ENCODE peak calls at places on chromosomes 11 and 22, in nine cellular contexts. One of them, this sample, is unnamed.
A peak's percentile ranks its signal among the peaks of the same experiment; 100 is the strongest.

GRCh38 chr22:46085831-46086576 is 64.3 kb upstream of the PPARA start:
- DNase-seq in occipital lobe: no peak
- DNase-seq in CD8-positive, alpha-beta T cell: no peak
- DNase-seq in NCI-H1694 treated with DMSO at 0.1 percent for 48 hours: no peak
- DNase-seq in ureter: peak; percentile 88
- DNase-seq in GM23248: peak; percentile 90
- DNase-seq in lower leg skin: peak; percentile 83
- DNase-seq in stimulated activated CD4-positive, alpha-beta T cell treated with anti-CD3 and anti-CD28 coated beads, Interleukin-1b, Interleukin-23, amount 100 ng/mL, for 1 hour: no peak
- DNase-seq in HEK293T: no peak
- DNase-seq in this sample: no peak

GRCh38 chr11:78149646-78150045 is 10.2 kb upstream of the ALG8 start:
- DNase-seq in stimulated activated CD4-positive, alpha-beta T cell treated with anti-CD3 and anti-CD28 coated beads, Interleukin-1b, Interleukin-23, amount 100 ng/mL, for 1 hour: no peak
- DNase-seq in ureter: no peak
- DNase-seq in HEK293T: no peak
- DNase-seq in occipital lobe: no peak
- DNase-seq in lower leg skin: no peak
- DNase-seq in NCI-H1694 treated with DMSO at 0.1 percent for 48 hours: no peak
- DNase-seq in CD8-positive, alpha-beta T cell: no peak
- DNase-seq in GM23248: peak; percentile 72
- DNase-seq in this sample: no peak

GRCh38 chr11:94201004-94201465 is 72.4 kb downstream of the PANX1 start:
- DNase-seq in HEK293T: no peak
- DNase-seq in stimulated activated CD4-positive, alpha-beta T cell treated with anti-CD3 and anti-CD28 coated beads, Interleukin-1b, Interleukin-23, amount 100 ng/mL, for 1 hour: no peak
- DNase-seq in NCI-H1694 treated with DMSO at 0.1 percent for 48 hours: no peak
- DNase-seq in GM23248: peak; percentile 76
- DNase-seq in occipital lobe: no peak
- DNase-seq in ureter: no peak
- DNase-seq in CD8-positive, alpha-beta T cell: no peak
- DNase-seq in lower leg skin: no peak
- DNase-seq in this sample: no peak

GRCh38 chr11:119795231-119795630 is 66.2 kb upstream of the NECTIN1 start:
- DNase-seq in HEK293T: no peak
- DNase-seq in CD8-positive, alpha-beta T cell: no peak
- DNase-seq in GM23248: peak; percentile 99
- DNase-seq in occipital lobe: peak; percentile 62
- DNase-seq in lower leg skin: peak; percentile 68
- DNase-seq in NCI-H1694 treated with DMSO at 0.1 percent for 48 hours: no peak
- DNase-seq in ureter: peak; percentile 61
- DNase-seq in stimulated activated CD4-positive, alpha-beta T cell treated with anti-CD3 and anti-CD28 coated beads, Interleukin-1b, Interleukin-23, amount 100 ng/mL, for 1 hour: no peak
- DNase-seq in this sample: no peak

GRCh38 chr11:42407379-42407778 is 904.4 kb upstream of the API5 start:
- DNase-seq in lower leg skin: no peak
- DNase-seq in stimulated activated CD4-positive, alpha-beta T cell treated with anti-CD3 and anti-CD28 coated beads, Interleukin-1b, Interleukin-23, amount 100 ng/mL, for 1 hour: no peak
- DNase-seq in CD8-positive, alpha-beta T cell: no peak
- DNase-seq in occipital lobe: no peak
- DNase-seq in NCI-H1694 treated with DMSO at 0.1 percent for 48 hours: no peak
- DNase-seq in HEK293T: no peak
- DNase-seq in ureter: no peak
- DNase-seq in GM23248: no peak
- DNase-seq in this sample: no peak

GRCh38 chr22:50625568-50626313 is 2.2 kb downstream of the ARSA start:
- DNase-seq in occipital lobe: no peak
- DNase-seq in HEK293T: no peak
- DNase-seq in lower leg skin: no peak
- DNase-seq in GM23248: no peak
- DNase-seq in ureter: no peak
- DNase-seq in CD8-positive, alpha-beta T cell: no peak
- DNase-seq in stimulated activated CD4-positive, alpha-beta T cell treated with anti-CD3 and anti-CD28 coated beads, Interleukin-1b, Interleukin-23, amount 100 ng/mL, for 1 hour: no peak
- DNase-seq in NCI-H1694 treated with DMSO at 0.1 percent for 48 hours: no peak
- DNase-seq in this sample: no peak

GRCh38 chr11:8056810-8057463 is 24.1 kb upstream of the TUB start:
- DNase-seq in HEK293T: no peak
- DNase-seq in stimulated activated CD4-positive, alpha-beta T cell treated with anti-CD3 and anti-CD28 coated beads, Interleukin-1b, Interleukin-23, amount 100 ng/mL, for 1 hour: no peak
- DNase-seq in GM23248: peak; percentile 94
- DNase-seq in NCI-H1694 treated with DMSO at 0.1 percent for 48 hours: no peak
- DNase-seq in lower leg skin: peak; percentile 87
- DNase-seq in occipital lobe: no peak
- DNase-seq in ureter: no peak
- DNase-seq in CD8-positive, alpha-beta T cell: no peak
- DNase-seq in this sample: no peak

GRCh38 chr11:127071606-127072005 is 71.0 kb upstream of the KIRREL3 start:
- DNase-seq in HEK293T: no peak
- DNase-seq in ureter: no peak
- DNase-seq in stimulated activated CD4-positive, alpha-beta T cell treated with anti-CD3 and anti-CD28 coated beads, Interleukin-1b, Interleukin-23, amount 100 ng/mL, for 1 hour: no peak
- DNase-seq in occipital lobe: no peak
- DNase-seq in NCI-H1694 treated with DMSO at 0.1 percent for 48 hours: no peak
- DNase-seq in lower leg skin: no peak
- DNase-seq in CD8-positive, alpha-beta T cell: no peak
- DNase-seq in GM23248: no peak
- DNase-seq in this sample: no peak

GRCh38 chr22:26330971-26331625 is 98.0 kb upstream of the ASPHD2 start:
- DNase-seq in GM23248: peak; percentile 60
- DNase-seq in lower leg skin: peak; percentile 16
- DNase-seq in HEK293T: peak; percentile 85
- DNase-seq in stimulated activated CD4-positive, alpha-beta T cell treated with anti-CD3 and anti-CD28 coated beads, Interleukin-1b, Interleukin-23, amount 100 ng/mL, for 1 hour: peak; percentile 30
- DNase-seq in occipital lobe: peak; percentile 29
- DNase-seq in CD8-positive, alpha-beta T cell: peak; percentile 43
- DNase-seq in NCI-H1694 treated with DMSO at 0.1 percent for 48 hours: peak; percentile 36
- DNase-seq in ureter: no peak
- DNase-seq in this sample: peak; percentile 66

GRCh38 chr11:134469627-134470026 is 57.6 kb upstream of the B3GAT1 start:
- DNase-seq in ureter: no peak
- DNase-seq in NCI-H1694 treated with DMSO at 0.1 percent for 48 hours: no peak
- DNase-seq in GM23248: no peak
- DNase-seq in stimulated activated CD4-positive, alpha-beta T cell treated with anti-CD3 and anti-CD28 coated beads, Interleukin-1b, Interleukin-23, amount 100 ng/mL, for 1 hour: no peak
- DNase-seq in occipital lobe: no peak
- DNase-seq in HEK293T: no peak
- DNase-seq in CD8-positive, alpha-beta T cell: no peak
- DNase-seq in lower leg skin: no peak
- DNase-seq in this sample: no peak

GRCh38 chr11:101296896-101297295 is 167.3 kb upstream of the PGR start:
- DNase-seq in occipital lobe: no peak
- DNase-seq in stimulated activated CD4-positive, alpha-beta T cell treated with anti-CD3 and anti-CD28 coated beads, Interleukin-1b, Interleukin-23, amount 100 ng/mL, for 1 hour: no peak
- DNase-seq in HEK293T: no peak
- DNase-seq in lower leg skin: no peak
- DNase-seq in GM23248: no peak
- DNase-seq in NCI-H1694 treated with DMSO at 0.1 percent for 48 hours: no peak
- DNase-seq in CD8-positive, alpha-beta T cell: no peak
- DNase-seq in ureter: no peak
- DNase-seq in this sample: no peak

GRCh38 chr11:132222345-132222744 is 851.9 kb downstream of the NTM start:
- DNase-seq in stimulated activated CD4-positive, alpha-beta T cell treated with anti-CD3 and anti-CD28 coated beads, Interleukin-1b, Interleukin-23, amount 100 ng/mL, for 1 hour: no peak
- DNase-seq in GM23248: no peak
- DNase-seq in occipital lobe: no peak
- DNase-seq in NCI-H1694 treated with DMSO at 0.1 percent for 48 hours: no peak
- DNase-seq in ureter: no peak
- DNase-seq in HEK293T: no peak
- DNase-seq in CD8-positive, alpha-beta T cell: no peak
- DNase-seq in lower leg skin: no peak
- DNase-seq in this sample: no peak

GRCh38 chr11:45754261-45754709 is 50.7 kb upstream of the SLC35C1 start:
- DNase-seq in GM23248: no peak
- DNase-seq in HEK293T: no peak
- DNase-seq in CD8-positive, alpha-beta T cell: no peak
- DNase-seq in lower leg skin: no peak
- DNase-seq in stimulated activated CD4-positive, alpha-beta T cell treated with anti-CD3 and anti-CD28 coated beads, Interleukin-1b, Interleukin-23, amount 100 ng/mL, for 1 hour: no peak
- DNase-seq in occipital lobe: no peak
- DNase-seq in NCI-H1694 treated with DMSO at 0.1 percent for 48 hours: no peak
- DNase-seq in ureter: no peak
- DNase-seq in this sample: no peak

GRCh38 chr11:109037856-109038780 is 373.2 kb downstream of the DDX10 start:
- DNase-seq in lower leg skin: peak; percentile 29
- DNase-seq in occipital lobe: peak; percentile 40
- DNase-seq in stimulated activated CD4-positive, alpha-beta T cell treated with anti-CD3 and anti-CD28 coated beads, Interleukin-1b, Interleukin-23, amount 100 ng/mL, for 1 hour: no peak
- DNase-seq in ureter: no peak
- DNase-seq in HEK293T: no peak
- DNase-seq in NCI-H1694 treated with DMSO at 0.1 percent for 48 hours: no peak
- DNase-seq in CD8-positive, alpha-beta T cell: no peak
- DNase-seq in GM23248: peak; percentile 91
- DNase-seq in this sample: no peak

GRCh38 chr11:111406589-111406988 is 27.5 kb upstream of the POU2AF1 start:
- DNase-seq in CD8-positive, alpha-beta T cell: no peak
- DNase-seq in ureter: no peak
- DNase-seq in stimulated activated CD4-positive, alpha-beta T cell treated with anti-CD3 and anti-CD28 coated beads, Interleukin-1b, Interleukin-23, amount 100 ng/mL, for 1 hour: no peak
- DNase-seq in HEK293T: no peak
- DNase-seq in GM23248: peak; percentile 10
- DNase-seq in occipital lobe: no peak
- DNase-seq in lower leg skin: no peak
- DNase-seq in NCI-H1694 treated with DMSO at 0.1 percent for 48 hours: no peak
- DNase-seq in this sample: no peak

GRCh38 chr11:128290106-128290840 is 297.1 kb downstream of the ETS1 start:
- DNase-seq in stimulated activated CD4-positive, alpha-beta T cell treated with anti-CD3 and anti-CD28 coated beads, Interleukin-1b, Interleukin-23, amount 100 ng/mL, for 1 hour: no peak
- DNase-seq in CD8-positive, alpha-beta T cell: peak; percentile 60
- DNase-seq in lower leg skin: peak; percentile 70
- DNase-seq in ureter: peak; percentile 74
- DNase-seq in occipital lobe: no peak
- DNase-seq in NCI-H1694 treated with DMSO at 0.1 percent for 48 hours: peak; percentile 36
- DNase-seq in HEK293T: peak; percentile 62
- DNase-seq in GM23248: peak; percentile 84
- DNase-seq in this sample: peak; percentile 60

GRCh38 chr11:117219001-117219400 is 12.9 kb downstream of the PCSK7 start:
- DNase-seq in lower leg skin: no peak
- DNase-seq in HEK293T: no peak
- DNase-seq in CD8-positive, alpha-beta T cell: no peak
- DNase-seq in occipital lobe: no peak
- DNase-seq in GM23248: no peak
- DNase-seq in stimulated activated CD4-positive, alpha-beta T cell treated with anti-CD3 and anti-CD28 coated beads, Interleukin-1b, Interleukin-23, amount 100 ng/mL, for 1 hour: no peak
- DNase-seq in ureter: no peak
- DNase-seq in NCI-H1694 treated with DMSO at 0.1 percent for 48 hours: no peak
- DNase-seq in this sample: no peak

GRCh38 chr11:66475349-66476172 is 4.7 kb upstream of the DPP3 start:
- DNase-seq in HEK293T: no peak
- DNase-seq in CD8-positive, alpha-beta T cell: no peak
- DNase-seq in ureter: no peak
- DNase-seq in occipital lobe: no peak
- DNase-seq in lower leg skin: no peak
- DNase-seq in NCI-H1694 treated with DMSO at 0.1 percent for 48 hours: no peak
- DNase-seq in GM23248: no peak
- DNase-seq in stimulated activated CD4-positive, alpha-beta T cell treated with anti-CD3 and anti-CD28 coated beads, Interleukin-1b, Interleukin-23, amount 100 ng/mL, for 1 hour: no peak
- DNase-seq in this sample: no peak